ENCODE peak calls at places on chromosomes 7 and 10, in four cellular contexts. F is Peyer's patch; O is head of caudate nucleus; E is activated T-helper 1 cell treated with anti-CD3 and anti-CD28 coated beads, Interleukin-2, amount 50 U/mL, for 16 hours. J is an unnamed sample.

GRCh38 chr10:70779685-70780369 is 5.3 kb downstream of the TBATA start:
- DNase-seq in O (peak), F (no peak), E (no peak), J (no peak)

GRCh38 chr10:36538945-36539586 is 586.3 kb upstream of the ANKRD30A start:
- DNase-seq in F (no peak), O (no peak), E (no peak), J (no peak)

GRCh38 chr10:70513848-70514309 is 35.3 kb downstream of the PALD1 start:
- DNase-seq in O (no peak), E (no peak), F (peak), J (no peak)

GRCh38 chr7:83976302-83976701 is 218.3 kb downstream of the SEMA3A start:
- DNase-seq in F (no peak), E (no peak), O (no peak), J (no peak)

GRCh38 chr10:91313-91712 is 42.2 kb upstream of the TUBB8 start:
- DNase-seq in F (no peak), E (no peak), O (no peak), J (no peak)

GRCh38 chr7:11297226-11297625 is 323.6 kb downstream of the PHF14 start:
- DNase-seq in F (no peak), O (no peak), E (no peak), J (no peak)

GRCh38 chr7:66617295-66617694 is 11.4 kb upstream of the KCTD7 start:
- DNase-seq in O (no peak), E (no peak), F (no peak), J (no peak)

GRCh38 chr7:33905389-33906032 is at the start of gene BMPER:
- DNase-seq in E (no peak), F (no peak), O (peak), J (no peak)

GRCh38 chr7:44081266-44081748 is 1.0 kb downstream of the POLM start:
- DNase-seq in E (no peak), O (no peak), F (no peak), J (no peak)

GRCh38 chr7:131720703-131721102 is 164.3 kb upstream of the PODXL start:
- DNase-seq in F (no peak), O (no peak), E (no peak), J (no peak)

GRCh38 chr10:11725912-11726311 is 16.3 kb upstream of the ECHDC3 start:
- DNase-seq in F (no peak), O (no peak), E (no peak), J (no peak)

GRCh38 chr7:1919539-1920265 is 249.6 kb downstream of the ELFN1 start:
- DNase-seq in O (peak), F (no peak), E (no peak), J (no peak)

GRCh38 chr7:42618649-42619315 is 293.1 kb downstream of the C7orf25 start:
- DNase-seq in O (no peak), F (no peak), E (no peak), J (no peak)

GRCh38 chr10:119447421-119447820 is 95.1 kb downstream of the RGS10 start:
- DNase-seq in E (no peak), O (no peak), F (no peak), J (no peak)

GRCh38 chr7:152025077-152025936 is at the start of gene GALNT11:
- DNase-seq in F (peak), E (peak), O (peak), J (peak)

GRCh38 chr7:22574756-22575517 is 74.9 kb upstream of the STEAP1B start:
- DNase-seq in E (no peak), O (no peak), F (no peak), J (no peak)